ENCODE peak calls at places on chromosomes 4 and X, in seven cellular contexts. One of them, this sample, is unnamed.

GRCh38 chr4:108117473-108118182 is 51.1 kb downstream of the LEF1 start:
- DNase-seq in NCI-H2107: no peak
- DNase-seq in Kasumi-1: no peak
- DNase-seq in activated naive CD4-positive, alpha-beta T cell: no peak
- DNase-seq in fibroblast of the aortic adventitia: no peak
- DNase-seq in glutamatergic neuron: no peak
- DNase-seq in iris pigment epithelial cell: peak
- DNase-seq in this sample: no peak

GRCh38 chr4:142405021-142405991 is 440.8 kb downstream of the INPP4B start:
- DNase-seq in iris pigment epithelial cell: peak
- DNase-seq in Kasumi-1: peak
- DNase-seq in NCI-H2107: no peak
- DNase-seq in activated naive CD4-positive, alpha-beta T cell: peak
- DNase-seq in glutamatergic neuron: no peak
- DNase-seq in fibroblast of the aortic adventitia: peak
- DNase-seq in this sample: peak

GRCh38 chr4:145954924-145955339 is 16.3 kb upstream of the ZNF827 start:
- DNase-seq in iris pigment epithelial cell: peak
- DNase-seq in Kasumi-1: no peak
- DNase-seq in NCI-H2107: no peak
- DNase-seq in glutamatergic neuron: no peak
- DNase-seq in fibroblast of the aortic adventitia: peak
- DNase-seq in activated naive CD4-positive, alpha-beta T cell: no peak
- DNase-seq in this sample: no peak

GRCh38 chr4:123505457-123506310 is 109.1 kb downstream of the SPRY1 start:
- DNase-seq in glutamatergic neuron: peak
- DNase-seq in activated naive CD4-positive, alpha-beta T cell: no peak
- DNase-seq in iris pigment epithelial cell: peak
- DNase-seq in Kasumi-1: peak
- DNase-seq in NCI-H2107: no peak
- DNase-seq in fibroblast of the aortic adventitia: peak
- DNase-seq in this sample: peak

GRCh38 chr4:100819505-100819904 is 301.7 kb upstream of the EMCN start:
- DNase-seq in activated naive CD4-positive, alpha-beta T cell: no peak
- DNase-seq in glutamatergic neuron: no peak
- DNase-seq in NCI-H2107: no peak
- DNase-seq in fibroblast of the aortic adventitia: no peak
- DNase-seq in Kasumi-1: no peak
- DNase-seq in iris pigment epithelial cell: no peak
- DNase-seq in this sample: no peak

GRCh38 chr4:158630893-158631292 is 40.8 kb downstream of the C4orf46 start:
- DNase-seq in iris pigment epithelial cell: peak
- DNase-seq in glutamatergic neuron: no peak
- DNase-seq in Kasumi-1: no peak
- DNase-seq in NCI-H2107: no peak
- DNase-seq in activated naive CD4-positive, alpha-beta T cell: no peak
- DNase-seq in fibroblast of the aortic adventitia: peak
- DNase-seq in this sample: no peak

GRCh38 chrX:150772150-150772970 is 79.2 kb downstream of the MTMR1 start:
- DNase-seq in glutamatergic neuron: peak
- DNase-seq in Kasumi-1: peak
- DNase-seq in NCI-H2107: peak
- DNase-seq in activated naive CD4-positive, alpha-beta T cell: peak
- DNase-seq in fibroblast of the aortic adventitia: peak
- DNase-seq in iris pigment epithelial cell: peak
- DNase-seq in this sample: peak

GRCh38 chr4:140673729-140674128 is 82.5 kb downstream of the TBC1D9 start:
- DNase-seq in NCI-H2107: no peak
- DNase-seq in glutamatergic neuron: peak
- DNase-seq in activated naive CD4-positive, alpha-beta T cell: no peak
- DNase-seq in Kasumi-1: no peak
- DNase-seq in iris pigment epithelial cell: peak
- DNase-seq in fibroblast of the aortic adventitia: no peak
- DNase-seq in this sample: no peak

GRCh38 chr4:24130637-24131036 is 240.8 kb upstream of the PPARGC1A start:
- DNase-seq in activated naive CD4-positive, alpha-beta T cell: no peak
- DNase-seq in glutamatergic neuron: no peak
- DNase-seq in fibroblast of the aortic adventitia: no peak
- DNase-seq in NCI-H2107: no peak
- DNase-seq in iris pigment epithelial cell: no peak
- DNase-seq in Kasumi-1: peak
- DNase-seq in this sample: no peak

GRCh38 chrX:150536455-150537116 is 31.8 kb upstream of the MTM1 start:
- DNase-seq in iris pigment epithelial cell: no peak
- DNase-seq in glutamatergic neuron: no peak
- DNase-seq in Kasumi-1: peak
- DNase-seq in NCI-H2107: no peak
- DNase-seq in activated naive CD4-positive, alpha-beta T cell: no peak
- DNase-seq in fibroblast of the aortic adventitia: no peak
- DNase-seq in this sample: no peak

GRCh38 chrX:132561483-132561882 is 72.6 kb upstream of the MBNL3 start:
- DNase-seq in glutamatergic neuron: no peak
- DNase-seq in activated naive CD4-positive, alpha-beta T cell: no peak
- DNase-seq in fibroblast of the aortic adventitia: no peak
- DNase-seq in iris pigment epithelial cell: peak
- DNase-seq in NCI-H2107: no peak
- DNase-seq in Kasumi-1: no peak
- DNase-seq in this sample: no peak

GRCh38 chr4:128780688-128781087 is 28.8 kb upstream of the JADE1 start:
- DNase-seq in activated naive CD4-positive, alpha-beta T cell: no peak
- DNase-seq in fibroblast of the aortic adventitia: no peak
- DNase-seq in NCI-H2107: no peak
- DNase-seq in iris pigment epithelial cell: no peak
- DNase-seq in Kasumi-1: no peak
- DNase-seq in glutamatergic neuron: no peak
- DNase-seq in this sample: no peak

GRCh38 chrX:38968817-38969216 is 167.6 kb downstream of the MID1IP1 start:
- DNase-seq in Kasumi-1: no peak
- DNase-seq in NCI-H2107: no peak
- DNase-seq in glutamatergic neuron: no peak
- DNase-seq in activated naive CD4-positive, alpha-beta T cell: no peak
- DNase-seq in iris pigment epithelial cell: no peak
- DNase-seq in fibroblast of the aortic adventitia: no peak
- DNase-seq in this sample: peak

GRCh38 chr4:123953556-123953955 is 557.0 kb downstream of the SPRY1 start:
- DNase-seq in Kasumi-1: no peak
- DNase-seq in glutamatergic neuron: no peak
- DNase-seq in NCI-H2107: no peak
- DNase-seq in iris pigment epithelial cell: no peak
- DNase-seq in fibroblast of the aortic adventitia: no peak
- DNase-seq in activated naive CD4-positive, alpha-beta T cell: no peak
- DNase-seq in this sample: no peak

GRCh38 chr4:154822775-154823174 is 41.7 kb downstream of the RBM46 start:
- DNase-seq in fibroblast of the aortic adventitia: peak
- DNase-seq in Kasumi-1: no peak
- DNase-seq in iris pigment epithelial cell: peak
- DNase-seq in NCI-H2107: no peak
- DNase-seq in glutamatergic neuron: no peak
- DNase-seq in activated naive CD4-positive, alpha-beta T cell: no peak
- DNase-seq in this sample: no peak

GRCh38 chr4:54152846-54153600 is 53.1 kb downstream of the GSX2 start:
- DNase-seq in activated naive CD4-positive, alpha-beta T cell: no peak
- DNase-seq in NCI-H2107: no peak
- DNase-seq in glutamatergic neuron: no peak
- DNase-seq in iris pigment epithelial cell: peak
- DNase-seq in Kasumi-1: no peak
- DNase-seq in fibroblast of the aortic adventitia: peak
- DNase-seq in this sample: no peak

GRCh38 chr4:75745192-75745591 is 20.8 kb downstream of the USO1 start:
- DNase-seq in fibroblast of the aortic adventitia: peak
- DNase-seq in iris pigment epithelial cell: peak
- DNase-seq in glutamatergic neuron: no peak
- DNase-seq in Kasumi-1: peak
- DNase-seq in NCI-H2107: no peak
- DNase-seq in activated naive CD4-positive, alpha-beta T cell: no peak
- DNase-seq in this sample: no peak

GRCh38 chrX:53716328-53717088 is 30.0 kb upstream of the HUWE1 start:
- DNase-seq in NCI-H2107: no peak
- DNase-seq in activated naive CD4-positive, alpha-beta T cell: peak
- DNase-seq in fibroblast of the aortic adventitia: peak
- DNase-seq in Kasumi-1: peak
- DNase-seq in glutamatergic neuron: no peak
- DNase-seq in iris pigment epithelial cell: no peak
- DNase-seq in this sample: no peak

GRCh38 chrX:12581546-12581945 is 209.7 kb upstream of the PRPS2 start:
- DNase-seq in fibroblast of the aortic adventitia: no peak
- DNase-seq in iris pigment epithelial cell: no peak
- DNase-seq in Kasumi-1: no peak
- DNase-seq in glutamatergic neuron: no peak
- DNase-seq in activated naive CD4-positive, alpha-beta T cell: no peak
- DNase-seq in NCI-H2107: no peak
- DNase-seq in this sample: no peak

GRCh38 chrX:40266490-40267333 is 169.0 kb upstream of the BCOR start:
- DNase-seq in glutamatergic neuron: peak
- DNase-seq in activated naive CD4-positive, alpha-beta T cell: peak
- DNase-seq in iris pigment epithelial cell: peak
- DNase-seq in fibroblast of the aortic adventitia: peak
- DNase-seq in Kasumi-1: peak
- DNase-seq in NCI-H2107: peak
- DNase-seq in this sample: no peak

GRCh38 chr4:56757270-56757746 is 64.2 kb downstream of the SPINK2 start:
- DNase-seq in NCI-H2107: no peak
- DNase-seq in fibroblast of the aortic adventitia: peak
- DNase-seq in Kasumi-1: no peak
- DNase-seq in iris pigment epithelial cell: peak
- DNase-seq in activated naive CD4-positive, alpha-beta T cell: peak
- DNase-seq in glutamatergic neuron: peak
- DNase-seq in this sample: no peak

GRCh38 chr4:93317571-93317970 is 511.0 kb upstream of the ATOH1 start:
- DNase-seq in fibroblast of the aortic adventitia: no peak
- DNase-seq in glutamatergic neuron: no peak
- DNase-seq in NCI-H2107: no peak
- DNase-seq in activated naive CD4-positive, alpha-beta T cell: no peak
- DNase-seq in Kasumi-1: no peak
- DNase-seq in iris pigment epithelial cell: no peak
- DNase-seq in this sample: no peak

GRCh38 chr4:37665347-37666009 is 20.7 kb downstream of the RELL1 start:
- DNase-seq in Kasumi-1: no peak
- DNase-seq in iris pigment epithelial cell: no peak
- DNase-seq in fibroblast of the aortic adventitia: no peak
- DNase-seq in NCI-H2107: no peak
- DNase-seq in activated naive CD4-positive, alpha-beta T cell: no peak
- DNase-seq in glutamatergic neuron: no peak
- DNase-seq in this sample: no peak

GRCh38 chr4:109462802-109463201 is 29.2 kb downstream of the SEC24B start:
- DNase-seq in fibroblast of the aortic adventitia: no peak
- DNase-seq in glutamatergic neuron: no peak
- DNase-seq in Kasumi-1: no peak
- DNase-seq in activated naive CD4-positive, alpha-beta T cell: no peak
- DNase-seq in iris pigment epithelial cell: no peak
- DNase-seq in NCI-H2107: no peak
- DNase-seq in this sample: no peak

GRCh38 chr4:156294577-156294976 is 340.9 kb upstream of the CTSO start:
- DNase-seq in activated naive CD4-positive, alpha-beta T cell: no peak
- DNase-seq in Kasumi-1: peak
- DNase-seq in glutamatergic neuron: no peak
- DNase-seq in iris pigment epithelial cell: peak
- DNase-seq in NCI-H2107: peak
- DNase-seq in fibroblast of the aortic adventitia: peak
- DNase-seq in this sample: peak

GRCh38 chrX:130170752-130171445 is 863 bp upstream of the RAB33A start:
- DNase-seq in activated naive CD4-positive, alpha-beta T cell: peak
- DNase-seq in fibroblast of the aortic adventitia: no peak
- DNase-seq in iris pigment epithelial cell: peak
- DNase-seq in Kasumi-1: peak
- DNase-seq in glutamatergic neuron: peak
- DNase-seq in NCI-H2107: peak
- DNase-seq in this sample: peak

GRCh38 chrX:46485897-46486296 is 59.3 kb downstream of the ZNF674 start:
- DNase-seq in NCI-H2107: no peak
- DNase-seq in glutamatergic neuron: no peak
- DNase-seq in iris pigment epithelial cell: no peak
- DNase-seq in activated naive CD4-positive, alpha-beta T cell: no peak
- DNase-seq in Kasumi-1: no peak
- DNase-seq in fibroblast of the aortic adventitia: no peak
- DNase-seq in this sample: no peak

GRCh38 chr4:119124314-119124713 is 11.3 kb upstream of the MYOZ2 start:
- DNase-seq in glutamatergic neuron: no peak
- DNase-seq in Kasumi-1: no peak
- DNase-seq in activated naive CD4-positive, alpha-beta T cell: no peak
- DNase-seq in fibroblast of the aortic adventitia: peak
- DNase-seq in iris pigment epithelial cell: peak
- DNase-seq in NCI-H2107: no peak
- DNase-seq in this sample: no peak

GRCh38 chr4:130131536-130131935 is 1035.6 kb downstream of the C4orf33 start:
- DNase-seq in fibroblast of the aortic adventitia: no peak
- DNase-seq in NCI-H2107: no peak
- DNase-seq in iris pigment epithelial cell: no peak
- DNase-seq in Kasumi-1: no peak
- DNase-seq in glutamatergic neuron: no peak
- DNase-seq in activated naive CD4-positive, alpha-beta T cell: no peak
- DNase-seq in this sample: no peak

GRCh38 chr4:134885436-134885835 is 683.8 kb upstream of the PABPC4L start:
- DNase-seq in glutamatergic neuron: no peak
- DNase-seq in Kasumi-1: no peak
- DNase-seq in NCI-H2107: no peak
- DNase-seq in fibroblast of the aortic adventitia: no peak
- DNase-seq in activated naive CD4-positive, alpha-beta T cell: no peak
- DNase-seq in iris pigment epithelial cell: no peak
- DNase-seq in this sample: no peak

GRCh38 chrX:107272431-107272921 is 66.1 kb downstream of the DNAAF6 start:
- DNase-seq in activated naive CD4-positive, alpha-beta T cell: no peak
- DNase-seq in glutamatergic neuron: peak
- DNase-seq in NCI-H2107: no peak
- DNase-seq in iris pigment epithelial cell: no peak
- DNase-seq in fibroblast of the aortic adventitia: no peak
- DNase-seq in Kasumi-1: no peak
- DNase-seq in this sample: no peak

GRCh38 chr4:113840850-113841249 is 79.3 kb upstream of the CAMK2D start:
- DNase-seq in NCI-H2107: no peak
- DNase-seq in Kasumi-1: no peak
- DNase-seq in glutamatergic neuron: no peak
- DNase-seq in fibroblast of the aortic adventitia: no peak
- DNase-seq in activated naive CD4-positive, alpha-beta T cell: no peak
- DNase-seq in iris pigment epithelial cell: no peak
- DNase-seq in this sample: no peak

GRCh38 chrX:57647020-57647419 is 33.0 kb downstream of the NLRP2B start:
- DNase-seq in fibroblast of the aortic adventitia: no peak
- DNase-seq in glutamatergic neuron: no peak
- DNase-seq in iris pigment epithelial cell: no peak
- DNase-seq in activated naive CD4-positive, alpha-beta T cell: no peak
- DNase-seq in Kasumi-1: no peak
- DNase-seq in NCI-H2107: no peak
- DNase-seq in this sample: no peak

GRCh38 chr4:182306792-182307507 is 63.7 kb downstream of the TENM3 start:
- DNase-seq in glutamatergic neuron: no peak
- DNase-seq in iris pigment epithelial cell: peak
- DNase-seq in activated naive CD4-positive, alpha-beta T cell: no peak
- DNase-seq in fibroblast of the aortic adventitia: no peak
- DNase-seq in NCI-H2107: peak
- DNase-seq in Kasumi-1: peak
- DNase-seq in this sample: no peak

GRCh38 chrX:39821011-39821708 is 276.6 kb downstream of the BCOR start:
- DNase-seq in activated naive CD4-positive, alpha-beta T cell: no peak
- DNase-seq in glutamatergic neuron: peak
- DNase-seq in Kasumi-1: no peak
- DNase-seq in iris pigment epithelial cell: peak
- DNase-seq in NCI-H2107: no peak
- DNase-seq in fibroblast of the aortic adventitia: no peak
- DNase-seq in this sample: no peak

This sample was measured in pons.